ENCODE peak calls at places on chromosomes 7 and 10, in ten cellular contexts. N, M, K, C, S, W, H, U, O and I are unnamed samples.

GRCh38 chr10:48655426-48656240 is 29.0 kb upstream of the WDFY4 start:
- DNase-seq in N (no peak), M (no peak), K (no peak), C (peak), S (no peak), W (peak), H (no peak), U (peak), O (no peak), I (peak)

GRCh38 chr7:66143876-66144332 is 29.3 kb downstream of the CRCP start:
- DNase-seq in N (no peak), M (no peak), K (no peak), C (no peak), S (no peak), W (no peak), H (no peak), U (no peak), O (no peak), I (no peak)

GRCh38 chr10:5538446-5538845 is 13.7 kb downstream of the CALML3 start:
- DNase-seq in N (no peak), M (no peak), K (no peak), C (peak), S (no peak), W (no peak), H (no peak), U (peak), O (peak), I (no peak)

GRCh38 chr10:101217450-101218281 is 11.6 kb downstream of the LBX1 start:
- DNase-seq in N (no peak), M (peak), K (no peak), C (peak), S (peak), W (no peak), H (no peak), U (peak), O (peak), I (peak)

GRCh38 chr7:2384354-2385243 is 18.8 kb upstream of the CHST12 start:
- DNase-seq in N (no peak), M (no peak), K (no peak), C (no peak), S (no peak), W (no peak), H (no peak), U (peak), O (peak), I (no peak)

GRCh38 chr7:66505531-66506451 is 122.9 kb upstream of the KCTD7 start:
- DNase-seq in N (no peak), M (peak), K (peak), C (no peak), S (no peak), W (no peak), H (peak), U (peak), O (no peak), I (peak)

GRCh38 chr7:116929021-116929420 is 24.3 kb upstream of the ST7 start:
- DNase-seq in N (no peak), M (no peak), K (no peak), C (no peak), S (no peak), W (no peak), H (no peak), U (no peak), O (no peak), I (no peak)

GRCh38 chr10:62459500-62459899 is 85.3 kb downstream of the ZNF365 start:
- DNase-seq in N (no peak), M (no peak), K (no peak), C (no peak), S (no peak), W (no peak), H (no peak), U (no peak), O (no peak), I (no peak)

GRCh38 chr10:87613766-87614165 is 45.9 kb upstream of the PAPSS2 start:
- DNase-seq in N (no peak), M (no peak), K (no peak), C (no peak), S (no peak), W (no peak), H (no peak), U (no peak), O (no peak), I (no peak)

GRCh38 chr10:26334932-26335573 is 103.1 kb upstream of the APBB1IP start:
- DNase-seq in N (peak), M (peak), K (peak), C (peak), S (peak), W (no peak), H (peak), U (peak), O (peak), I (peak)